ENCODE peak calls at places on chromosomes 11 and 22, in seven cellular contexts. I, P, F, N, L, U and H are unnamed samples.

GRCh38 chr11:116896211-116896610 is 58.8 kb upstream of the APOA1 start:
- DNase-seq in L (no peak), I (no peak), N (no peak), U (peak), F (no peak), P (no peak), H (no peak)

GRCh38 chr11:12914401-12914912 is 94.7 kb upstream of the RASSF10 start:
- DNase-seq in P (peak), F (peak), U (peak), L (peak), I (peak), N (peak), H (peak)

GRCh38 chr11:68120212-68121066 is 749 bp downstream of the CHKA start:
- DNase-seq in U (peak), P (peak), N (peak), L (peak), F (peak), I (peak), H (peak)

GRCh38 chr11:130911306-130911705 is 5.0 kb downstream of the SNX19 start:
- DNase-seq in P (no peak), F (no peak), L (no peak), U (no peak), I (no peak), N (no peak), H (no peak)

GRCh38 chr11:70948855-70949551 is 303.4 kb downstream of the SHANK2 start:
- DNase-seq in U (no peak), P (no peak), F (peak), L (no peak), I (no peak), N (no peak), H (no peak)

GRCh38 chr22:48577014-48577690 is 1250.5 kb downstream of the BRD1 start:
- DNase-seq in U (no peak), I (no peak), F (no peak), P (no peak), N (no peak), L (peak), H (no peak)

GRCh38 chr11:21866781-21867180 is 326.1 kb upstream of the ANO5 start:
- DNase-seq in P (no peak), I (no peak), L (no peak), U (no peak), N (no peak), F (no peak), H (no peak)

GRCh38 chr11:116813781-116814471 is 9.2 kb downstream of the APOA4 start:
- DNase-seq in I (no peak), L (no peak), N (no peak), F (no peak), P (no peak), U (no peak), H (no peak)

GRCh38 chr11:118171274-118172062 is 5.0 kb downstream of the SCN2B start:
- DNase-seq in P (peak), U (peak), L (peak), I (peak), F (peak), N (peak), H (peak)

GRCh38 chr22:20864186-20864908 is 5.5 kb downstream of the SNAP29 start:
- DNase-seq in L (no peak), N (no peak), F (no peak), U (no peak), I (peak), P (no peak), H (no peak)

GRCh38 chr11:120694706-120695105 is 183.2 kb downstream of the GRIK4 start:
- DNase-seq in U (no peak), L (no peak), I (no peak), F (no peak), P (no peak), N (no peak), H (no peak)

GRCh38 chr22:23315341-23315917 is 135.1 kb downstream of the BCR start:
- DNase-seq in P (peak), U (peak), L (peak), N (no peak), F (peak), I (peak), H (peak)

GRCh38 chr11:18394928-18395734 is 768 bp downstream of the LDHA start:
- DNase-seq in N (no peak), F (no peak), U (no peak), P (peak), L (peak), I (no peak), H (no peak)

GRCh38 chr11:11297578-11297977 is 55.5 kb downstream of the CSNK2A3 start:
- DNase-seq in F (no peak), L (no peak), N (no peak), I (peak), P (peak), U (peak), H (no peak)

GRCh38 chr11:119204066-119204465 is 2.1 kb upstream of the CBL start:
- DNase-seq in U (no peak), P (no peak), I (no peak), L (no peak), N (no peak), F (no peak), H (no peak)

GRCh38 chr11:24086921-24087320 is 409.9 kb upstream of the LUZP2 start:
- DNase-seq in L (no peak), F (no peak), P (no peak), N (no peak), I (no peak), U (no peak), H (no peak)

GRCh38 chr11:117044287-117045035 is 53.8 kb downstream of the SIK3 start:
- DNase-seq in F (no peak), P (no peak), I (no peak), L (no peak), U (no peak), N (no peak), H (no peak)

DNA sequence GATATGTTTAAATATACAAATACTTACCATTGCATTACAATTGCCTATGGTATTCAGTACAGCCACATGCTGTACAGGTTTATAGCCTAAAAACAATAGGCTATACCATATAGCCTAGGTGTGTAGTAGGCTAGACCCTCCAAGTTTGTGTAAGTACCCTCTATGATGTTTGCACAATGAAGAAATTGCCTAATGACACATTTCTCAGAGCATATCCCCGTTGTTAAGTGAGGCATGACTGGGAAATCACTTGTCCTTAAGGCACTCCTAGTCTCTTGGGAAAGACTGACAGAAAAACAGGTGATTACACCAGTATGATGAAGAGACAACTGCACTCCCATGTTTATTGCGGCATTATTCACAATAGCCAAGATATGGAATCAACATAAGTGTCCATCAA is 187.2 kb downstream of the SPON1 start:
- DNase-seq in I (no peak), F (no peak), U (no peak), L (no peak), N (no peak), P (no peak), H (no peak)
- TF ChIP-seq CTCF in I (no peak), F (no peak), U (no peak), L (no peak), N (no peak), P (no peak), H (no peak)

DNA sequence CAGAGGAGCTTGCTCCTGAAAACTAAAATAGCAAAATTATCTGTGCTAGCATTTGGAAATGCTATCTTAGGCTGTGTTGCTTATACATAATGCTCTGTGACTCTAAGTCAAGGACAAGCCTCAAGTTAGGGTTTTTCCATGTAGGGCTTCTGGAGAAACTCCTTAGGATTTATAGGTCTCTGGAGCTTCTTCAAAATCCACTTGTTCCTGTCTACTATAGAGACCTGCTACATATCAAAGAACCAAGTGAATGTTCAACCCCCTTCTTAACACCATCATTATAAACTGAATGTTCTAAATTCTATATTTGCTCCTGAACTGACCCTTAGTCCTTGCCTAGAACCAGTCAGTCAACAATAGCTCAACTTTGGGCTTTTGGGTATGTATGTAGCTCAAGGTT is 523.1 kb upstream of the CCDC90B start:
- DNase-seq in F (no peak), N (no peak), I (no peak), U (no peak), P (no peak), L (no peak), H (no peak)
- H3K4me3 ChIP-seq in F (no peak), N (no peak), I (no peak), U (no peak), P (no peak), L (no peak), H (no peak)

GRCh38 chr22:19664406-19664805 is 49.9 kb upstream of the SEPTIN5 start:
- DNase-seq in U (no peak), I (no peak), F (no peak), P (peak), L (no peak), N (no peak), H (no peak)

GRCh38 chr22:19663821-19664325 is 50.4 kb upstream of the SEPTIN5 start:
- DNase-seq in P (peak), N (peak), U (peak), I (peak), L (no peak), F (peak), H (peak)

GRCh38 chr22:19664951-19665783 is 49.1 kb upstream of the SEPTIN5 start:
- DNase-seq in P (no peak), L (no peak), I (no peak), U (peak), N (no peak), F (no peak), H (no peak)

GRCh38 chr22:19661156-19661555 is 53.1 kb upstream of the SEPTIN5 start:
- DNase-seq in P (peak), I (no peak), L (no peak), F (no peak), N (no peak), U (peak), H (no peak)

DNA sequence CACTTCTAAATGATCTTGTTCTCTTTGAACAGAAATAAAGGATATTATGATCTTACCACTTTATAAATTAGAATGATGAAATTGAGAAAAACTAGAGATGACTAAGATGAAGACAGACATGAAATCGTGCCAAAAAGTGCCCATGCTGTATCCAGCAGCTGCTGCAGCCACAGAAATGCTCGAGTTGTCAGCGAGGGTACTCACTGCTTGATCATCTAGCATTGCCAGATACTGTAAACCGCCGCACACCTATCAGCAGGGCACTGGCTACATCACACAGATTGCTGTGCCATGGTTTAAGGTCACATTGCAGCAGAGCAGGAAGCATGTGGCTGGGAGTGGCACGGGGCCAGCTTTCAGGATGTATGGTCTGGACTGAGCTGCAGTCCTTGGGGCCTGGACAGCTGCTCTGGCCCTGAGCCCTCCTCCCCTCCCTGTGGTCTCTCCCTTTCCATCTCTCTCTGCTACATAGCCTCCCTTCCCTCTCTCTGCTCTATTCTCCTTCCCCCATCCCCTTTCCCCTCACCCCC is 51.0 kb upstream of the SEPTIN5 start:
- DNase-seq in U (peak), F (peak), N (peak), I (peak), P (peak), L (no peak), H (peak)
- TF ChIP-seq CTCF in U (no peak), F (no peak), N (no peak), I (no peak), P (no peak), L (no peak), H (no peak)

GRCh38 chr22:36363378-36363931 is 24.3 kb downstream of the MYH9 start:
- DNase-seq in F (no peak), L (peak), I (no peak), N (no peak), U (no peak), P (no peak), H (no peak)

GRCh38 chr22:36367066-36367465 is 20.7 kb downstream of the MYH9 start:
- DNase-seq in N (no peak), P (no peak), F (no peak), L (no peak), I (no peak), U (no peak), H (no peak)

GRCh38 chr22:36366291-36366708 is 21.5 kb downstream of the MYH9 start:
- DNase-seq in I (peak), N (no peak), L (no peak), P (peak), F (no peak), U (no peak), H (no peak)

GRCh38 chr22:36364255-36365019 is 23.3 kb downstream of the MYH9 start:
- DNase-seq in N (no peak), L (peak), P (no peak), F (no peak), U (no peak), I (peak), H (no peak)

GRCh38 chr22:36365020-36365411 is 22.8 kb downstream of the MYH9 start:
- DNase-seq in P (peak), L (peak), U (no peak), I (peak), N (peak), F (no peak), H (peak)
- H3K4me3 ChIP-seq in P (no peak), L (no peak), U (no peak), I (no peak), N (no peak), F (no peak), H (no peak)

DNA sequence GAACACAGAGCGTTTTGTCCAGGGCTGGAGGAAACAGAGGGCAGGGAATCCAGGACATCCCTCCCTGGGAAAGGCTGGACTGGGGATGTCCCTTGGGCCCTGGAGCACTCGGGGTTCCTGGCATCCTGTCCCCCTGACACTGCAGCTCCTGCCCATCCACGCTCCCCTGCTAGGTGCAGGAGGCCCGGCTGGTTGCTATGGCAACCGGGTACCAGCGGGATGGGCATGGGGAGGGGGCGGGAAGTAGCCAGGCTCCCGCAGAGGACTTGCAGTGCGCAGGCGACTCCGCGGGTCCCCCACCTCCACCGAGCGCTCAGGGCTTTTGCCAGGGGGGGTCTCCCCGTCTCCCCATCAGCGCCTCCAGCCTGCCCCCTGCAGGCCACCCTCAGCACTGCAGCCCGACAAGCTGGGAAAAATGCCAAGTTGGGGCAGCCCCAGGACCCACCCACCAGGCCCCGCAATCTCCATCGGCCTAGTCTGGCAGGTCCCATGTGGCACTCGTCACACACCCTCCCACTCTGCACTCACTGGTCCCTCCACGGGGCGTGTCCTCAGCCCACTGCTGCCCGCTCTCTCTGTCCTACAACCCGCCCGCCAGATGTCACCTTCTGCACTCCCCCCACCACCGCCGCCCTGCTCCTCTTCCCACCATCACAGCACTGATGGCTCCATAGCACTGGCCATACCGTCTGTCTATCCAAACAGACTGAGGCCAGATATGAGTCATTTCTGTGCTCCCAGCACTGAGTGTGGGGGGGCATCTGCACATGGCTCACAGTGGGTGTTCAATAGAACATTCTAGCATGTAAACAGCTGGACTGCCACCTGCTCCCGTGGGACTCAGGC is 31.5 kb downstream of the KIAA0930 start:
- DNase-seq in F (peak), N (no peak), I (peak), U (no peak), P (peak), L (peak), H (peak)
- TF ChIP-seq CTCF in F (peak), N (peak), I (peak), U (no peak), P (peak), L (peak), H (peak)

GRCh38 chr22:25753252-25753651 is 11.3 kb downstream of the MYO18B start:
- DNase-seq in L (no peak), U (no peak), F (no peak), P (no peak), N (no peak), I (no peak), H (no peak)
- H3K4me3 ChIP-seq in L (no peak), U (no peak), F (no peak), P (no peak), N (peak), I (no peak), H (no peak)

GRCh38 chr11:32333335-32333991 is 101.9 kb downstream of the WT1 start:
- DNase-seq in I (peak), L (peak), F (no peak), U (peak), N (peak), P (peak), H (peak)

GRCh38 chr11:32332990-32333334 is 102.4 kb downstream of the WT1 start:
- DNase-seq in N (no peak), P (no peak), F (no peak), I (no peak), L (no peak), U (no peak), H (no peak)

GRCh38 chr11:32331792-32332191 is 103.5 kb downstream of the WT1 start:
- DNase-seq in F (no peak), L (no peak), N (no peak), P (no peak), U (no peak), I (no peak), H (no peak)

GRCh38 chr11:32328392-32328791 is 106.9 kb downstream of the WT1 start:
- DNase-seq in F (no peak), L (no peak), P (no peak), U (no peak), N (no peak), I (no peak), H (no peak)

GRCh38 chr11:32331098-32331497 is 104.2 kb downstream of the WT1 start:
- DNase-seq in I (no peak), L (no peak), N (no peak), P (no peak), F (no peak), U (no peak), H (no peak)
- TF ChIP-seq CTCF in I (no peak), L (no peak), N (no peak), P (no peak), F (no peak), U (no peak), H (no peak)